ENCODE peak calls at places on chromosomes 3 and 15, in seven cellular contexts. Y is activated naive CD8-positive, alpha-beta T cell treated with anti-CD3 and anti-CD28 coated beads for 36 hours; X is kidney tubule cell; R is OCI-M1; W is stimulated activated CD4-positive, alpha-beta T cell treated with anti-CD3 and anti-CD28 coated beads, Interleukin-12 subunit alpha, Interleukin-12 subunit beta, amount 100 ng/mL, for 24 hours; I is EL; Z is GM04503. S is an unnamed sample.

GRCh38 chr3:151750181-151750580 is 16.5 kb downstream of the AADACL2 start:
- DNase-seq in R (no peak), I (no peak), Y (no peak), W (no peak), X (no peak), Z (no peak), S (no peak)

GRCh38 chr3:149368201-149368849 is 9.1 kb downstream of the TM4SF1 start:
- DNase-seq in Y (no peak), X (peak; percentile 31), R (no peak), I (no peak), Z (no peak), W (no peak), S (no peak)

GRCh38 chr3:185813691-185814215 is 11.1 kb downstream of the IGF2BP2 start:
- DNase-seq in Y (no peak), I (peak; percentile 97), X (peak; percentile 65), Z (no peak), R (peak; percentile 66), W (no peak), S (no peak)

GRCh38 chr3:13722178-13722577 is 157.7 kb downstream of the WNT7A start:
- DNase-seq in R (no peak), I (no peak), Y (no peak), W (no peak), Z (no peak), X (no peak), S (no peak)

GRCh38 chr3:146536681-146537080 is 7.7 kb downstream of the PLSCR1 start:
- DNase-seq in Y (no peak), X (peak; percentile 74), W (no peak), R (no peak), Z (peak; percentile 30), I (no peak), S (no peak)

GRCh38 chr3:134090031-134090430 is 60.3 kb upstream of the SLCO2A1 start:
- DNase-seq in Z (no peak), Y (no peak), R (no peak), W (no peak), I (no peak), X (no peak), S (no peak)

GRCh38 chr3:193772389-193772788 is 179.4 kb downstream of the OPA1 start:
- DNase-seq in Z (no peak), X (peak; percentile 67), W (no peak), I (no peak), Y (no peak), R (no peak), S (peak; percentile 83)

GRCh38 chr15:64224508-64224907 is 61.7 kb upstream of the PPIB start:
- DNase-seq in I (peak; percentile 19), X (no peak), Y (no peak), R (peak; percentile 61), W (no peak), Z (peak; percentile 32), S (peak; percentile 9)

GRCh38 chr3:123876858-123877257 is 7.3 kb downstream of the MYLK start:
- DNase-seq in Z (no peak), Y (no peak), W (no peak), X (no peak), I (no peak), R (peak; percentile 3), S (no peak)

GRCh38 chr15:53586815-53587214 is 172.6 kb downstream of the WDR72 start:
- DNase-seq in Z (no peak), I (no peak), Y (peak; percentile 9), W (no peak), R (peak; percentile 56), X (peak; percentile 36), S (peak; percentile 14)

GRCh38 chr3:98901032-98901464 is 447 bp downstream of the DCBLD2 start:
- DNase-seq in Z (no peak), W (peak; percentile 2), Y (peak; percentile 21), I (peak; percentile 56), R (peak; percentile 63), X (peak; percentile 66), S (peak; percentile 70)

GRCh38 chr3:8658326-8659212 is 14.0 kb upstream of the SSUH2 start:
- DNase-seq in W (no peak), Y (no peak), R (peak; percentile 93), X (peak; percentile 77), I (no peak), Z (no peak), S (peak; percentile 99)

GRCh38 chr3:58049143-58049785 is 41.0 kb downstream of the FLNB start:
- DNase-seq in X (peak; percentile 99), W (no peak), I (peak; percentile 99), Z (no peak), R (no peak), Y (no peak), S (peak; percentile 87)

GRCh38 chr15:88533376-88533775 is 13.1 kb downstream of the DET1 start:
- DNase-seq in I (no peak), X (no peak), R (no peak), W (no peak), Y (no peak), Z (no peak), S (no peak)

GRCh38 chr3:44932271-44932670 is 43.7 kb downstream of the ZDHHC3 start:
- DNase-seq in W (no peak), Y (no peak), I (no peak), X (no peak), R (no peak), Z (no peak), S (no peak)

GRCh38 chr3:117719316-117719926 is 1009.8 kb downstream of the TUSC7 start:
- DNase-seq in Z (no peak), W (no peak), R (peak; percentile 41), I (peak; percentile 30), Y (no peak), X (peak; percentile 29), S (no peak)

GRCh38 chr3:184337315-184337714 is at the start of gene FAM131A:
- DNase-seq in R (no peak), X (no peak), Y (no peak), Z (no peak), I (no peak), W (no peak), S (peak; percentile 52)

GRCh38 chr15:70741677-70742293 is 21.6 kb downstream of the UACA start:
- DNase-seq in R (peak; percentile 58), W (no peak), I (peak; percentile 65), X (peak; percentile 47), Z (no peak), Y (no peak), S (no peak)